ENCODE peak calls at places on chromosomes 7 and 10, in eight cellular contexts. M, Y, I, F, W, J, A and R are unnamed samples. For H3K36me3, the result is how much of the 10 kb centered on the place peaks cover.

GRCh38 chr10:114478281-114478680 is 74.0 kb upstream of the AFAP1L2 start:
- DNase-seq in M (no peak), Y (no peak), I (no peak), F (no peak), W (no peak), J (no peak), A (no peak), R (no peak)

GRCh38 chr7:24572421-24573007 is 738 bp upstream of the PALS2 start:
- DNase-seq in M (no peak), Y (no peak), I (no peak), F (no peak), W (peak), J (peak), A (peak), R (peak)

GRCh38 chr10:114770009-114770408 is 51.6 kb upstream of the FHIP2A start:
- DNase-seq in M (no peak), Y (no peak), I (no peak), F (no peak), W (no peak), J (no peak), A (no peak), R (no peak)

GRCh38 chr7:91344911-91345310 is 80.7 kb downstream of the FZD1 start:
- DNase-seq in M (no peak), Y (no peak), I (no peak), F (no peak), W (no peak), J (peak), A (no peak), R (no peak)

GRCh38 chr10:115948415-115948814 is 324.6 kb downstream of the GFRA1 start:
- DNase-seq in M (no peak), Y (peak), I (no peak), F (no peak), W (no peak), J (no peak), A (no peak), R (no peak)

GRCh38 chr7:131625817-131626372 is 69.5 kb upstream of the PODXL start:
- DNase-seq in M (no peak), Y (peak), I (no peak), F (peak), W (peak), J (no peak), A (peak), R (no peak)

GRCh38 chr7:27177795-27178320 is 3.7 kb upstream of the HOXA10 start:
- DNase-seq in M (no peak), Y (no peak), I (no peak), F (no peak), W (no peak), J (no peak), A (no peak), R (no peak)

GRCh38 chr7:11784808-11785536 is 47.0 kb downstream of the THSD7A start:
- DNase-seq in M (no peak), Y (no peak), I (no peak), F (no peak), W (no peak), J (no peak), A (no peak), R (no peak)

GRCh38 chr7:67713651-67714050 is 717.0 kb downstream of the TYW1 start:
- DNase-seq in M (no peak), Y (no peak), I (no peak), F (no peak), W (no peak), J (no peak), A (no peak), R (no peak)

GRCh38 chr10:48494073-48494472 is 110.8 kb downstream of the ARHGAP22 start:
- DNase-seq in M (peak), Y (no peak), I (no peak), F (no peak), W (no peak), J (no peak), A (no peak), R (no peak)

GRCh38 chr7:156984209-156984891 is 26.1 kb downstream of the MNX1 start:
- DNase-seq in M (no peak), Y (no peak), I (no peak), F (no peak), W (no peak), J (no peak), A (no peak), R (no peak)

GRCh38 chr10:75764974-75765551 is 333.6 kb downstream of the LRMDA start:
- DNase-seq in M (no peak), Y (peak), I (no peak), F (no peak), W (no peak), J (no peak), A (no peak), R (no peak)

GRCh38 chr10:114492351-114493037 is 88.2 kb upstream of the AFAP1L2 start:
- DNase-seq in M (no peak), Y (no peak), I (no peak), F (no peak), W (no peak), J (no peak), A (no peak), R (no peak)

GRCh38 chr7:127771707-127772106 is 119.7 kb downstream of the SND1 start:
- DNase-seq in M (no peak), Y (no peak), I (no peak), F (no peak), W (no peak), J (no peak), A (no peak), R (no peak)

GRCh38 chr7:95628831-95629439 is 32.6 kb upstream of the PDK4 start:
- DNase-seq in M (no peak), Y (no peak), I (no peak), F (no peak), W (peak), J (no peak), A (no peak), R (no peak)

GRCh38 chr10:114471906-114472873 is 67.9 kb upstream of the AFAP1L2 start:
- DNase-seq in M (peak), Y (no peak), I (no peak), F (no peak), W (no peak), J (no peak), A (no peak), R (no peak)

GRCh38 chr7:11727864-11728263 is 104.1 kb downstream of the THSD7A start:
- DNase-seq in M (no peak), Y (no peak), I (no peak), F (no peak), W (no peak), J (no peak), A (no peak), R (no peak)

GRCh38 chr7:45987521-45988290 is 66.6 kb upstream of the IGFBP3 start:
- DNase-seq in M (no peak), Y (no peak), I (no peak), F (no peak), W (no peak), J (no peak), A (no peak), R (no peak)

GRCh38 chr10:111990734-111991133 is 192.8 kb downstream of the GPAM start:
- DNase-seq in M (no peak), Y (peak), I (no peak), F (no peak), W (no peak), J (no peak), A (no peak), R (no peak)

GRCh38 chr10:69631566-69631965 is 1.5 kb downstream of the FAM241B start:
- DNase-seq in M (peak), Y (no peak), I (no peak), F (no peak), W (no peak), J (no peak), A (no peak), R (no peak)

GRCh38 chr7:3537210-3537875 is 236.3 kb downstream of the SDK1 start:
- DNase-seq in M (no peak), Y (no peak), I (no peak), F (no peak), W (peak), J (no peak), A (no peak), R (no peak)

GRCh38 chr10:102393411-102394078 is 2.0 kb upstream of the NFKB2 start:
- DNase-seq in M (no peak), Y (peak), I (no peak), F (no peak), W (peak), J (no peak), A (no peak), R (no peak)

GRCh38 chr10:129079705-129080104 is 387.3 kb upstream of the MGMT start:
- DNase-seq in M (no peak), Y (peak), I (no peak), F (no peak), W (no peak), J (no peak), A (peak), R (no peak)

GRCh38 chr7:47383064-47383463 is 198.8 kb downstream of the TNS3 start:
- DNase-seq in M (peak), Y (no peak), I (no peak), F (no peak), W (no peak), J (no peak), A (no peak), R (no peak)

DNA sequence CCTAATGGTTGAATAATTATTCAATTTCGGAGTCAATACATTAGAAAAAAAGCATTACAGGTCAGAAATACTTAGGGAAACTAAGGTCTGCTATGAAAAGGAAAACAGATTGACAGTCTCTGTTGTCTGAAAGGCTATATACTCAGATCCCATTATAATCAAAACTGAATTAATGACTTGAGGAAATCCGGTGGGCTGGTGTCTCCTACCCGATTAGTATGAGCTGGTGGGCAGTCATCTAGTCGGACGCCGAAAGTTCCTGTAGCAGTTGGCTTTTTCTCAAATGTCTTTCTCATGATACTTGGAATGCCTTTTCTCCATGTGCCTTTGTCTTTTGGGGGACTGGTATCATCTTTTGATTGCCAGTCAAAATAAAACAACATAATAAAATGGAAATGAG is 127.2 kb downstream of the ARHGAP21 start:
- DNase-seq in M (no peak), Y (no peak), I (no peak), F (no peak), W (no peak), J (no peak), A (no peak), R (no peak)
- H3K36me3 ChIP-seq in M (half or more), Y (under half), I (under half), F (under half), W (half or more), J (under half), A (under half), R (half or more)

GRCh38 chr10:7351905-7352304 is 58.9 kb downstream of the SFMBT2 start:
- DNase-seq in M (no peak), Y (no peak), I (no peak), F (no peak), W (no peak), J (no peak), A (no peak), R (no peak)

GRCh38 chr10:7354330-7355047 is 56.3 kb downstream of the SFMBT2 start:
- DNase-seq in M (no peak), Y (no peak), I (no peak), F (no peak), W (peak), J (no peak), A (peak), R (peak)

GRCh38 chr10:7345717-7346116 is 65.1 kb downstream of the SFMBT2 start:
- DNase-seq in M (no peak), Y (no peak), I (no peak), F (no peak), W (no peak), J (no peak), A (no peak), R (no peak)

DNA sequence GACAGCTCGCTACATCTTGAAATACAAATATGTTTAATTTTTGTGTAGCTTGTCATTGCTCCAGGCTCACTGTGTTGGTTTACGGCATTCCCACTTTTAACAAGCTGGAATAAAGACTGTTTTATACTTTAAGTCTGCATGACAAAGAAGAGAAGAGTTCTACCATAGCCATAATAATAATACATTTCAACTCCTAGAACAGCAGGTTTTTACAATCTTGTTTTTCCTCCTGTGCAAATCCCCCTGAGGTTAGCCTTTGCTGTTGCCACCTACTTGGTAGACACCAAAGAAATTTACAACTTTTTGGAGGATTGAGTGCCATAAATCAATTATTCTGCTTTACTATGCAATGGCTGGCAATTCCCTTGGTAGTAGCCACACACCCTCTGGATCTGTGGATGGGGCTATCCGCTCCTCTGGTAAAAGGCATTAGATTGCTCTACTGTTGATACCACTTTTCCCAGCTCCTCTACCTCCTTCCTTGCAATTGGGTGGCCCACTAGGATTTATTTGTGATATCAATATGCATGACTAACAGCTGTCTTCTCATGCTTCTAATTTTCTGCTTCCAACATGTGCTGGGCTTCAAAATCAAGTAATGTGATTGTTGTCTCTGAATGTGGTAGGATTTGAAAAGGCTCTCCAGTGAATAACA is 60.2 kb downstream of the SFMBT2 start:
- DNase-seq in M (no peak), Y (no peak), I (no peak), F (no peak), W (no peak), J (no peak), A (no peak), R (no peak)
- H3K36me3 ChIP-seq in M (under half), Y (under half), I (under half), F (under half), W (under half), J (under half), A (under half), R (under half)

DNA sequence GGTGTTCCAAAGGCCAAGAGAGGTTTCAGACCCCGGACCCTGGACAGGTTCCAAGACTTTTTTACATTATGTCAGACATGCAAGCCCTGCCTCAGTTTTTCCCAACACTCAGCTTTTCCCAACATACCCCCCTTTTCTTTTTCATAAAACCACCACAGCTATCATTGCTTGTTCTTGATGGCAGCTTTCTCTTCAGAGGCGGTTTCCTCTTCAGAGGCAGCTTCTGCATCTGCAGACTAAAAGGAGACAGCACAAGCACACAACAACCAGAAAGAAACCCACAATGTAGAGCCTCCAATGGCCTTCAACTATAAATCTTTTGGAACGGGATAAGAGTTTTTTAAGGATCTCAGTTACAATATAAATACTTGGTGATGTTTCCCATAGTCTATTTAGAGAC is 19.3 kb downstream of the GIMAP6 start:
- DNase-seq in M (no peak), Y (no peak), I (no peak), F (no peak), W (no peak), J (no peak), A (no peak), R (no peak)
- H3K36me3 ChIP-seq in M (under half), Y (under half), I (under half), F (under half), W (under half), J (under half), A (under half), R (under half)

DNA sequence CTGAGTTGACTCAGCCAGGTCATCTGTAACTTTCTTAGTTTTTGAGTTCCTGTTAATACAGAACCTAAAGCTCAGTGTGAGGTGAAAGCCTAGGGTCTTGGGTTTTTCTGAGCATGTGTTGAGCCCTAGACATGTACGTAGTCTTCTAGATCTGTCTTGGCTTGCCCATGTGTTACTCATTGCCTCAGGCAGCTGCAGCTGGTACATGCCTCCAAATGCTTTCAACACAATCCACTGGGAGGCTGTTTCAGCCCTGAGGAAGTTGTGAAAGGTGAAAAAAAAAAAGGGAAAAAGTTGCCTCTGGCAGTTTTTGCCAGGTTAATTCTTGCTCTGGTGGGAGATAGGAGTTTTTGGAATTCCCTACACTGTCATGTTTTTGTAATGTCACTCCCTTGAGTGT is 134.6 kb downstream of the RNF216 start:
- DNase-seq in M (no peak), Y (no peak), I (no peak), F (no peak), W (no peak), J (no peak), A (no peak), R (no peak)
- H3K36me3 ChIP-seq in M (half or more), Y (under half), I (under half), F (under half), W (under half), J (under half), A (under half), R (half or more)

GRCh38 chr10:92530421-92530820 is 43.5 kb downstream of the IDE start:
- DNase-seq in M (no peak), Y (no peak), I (no peak), F (no peak), W (no peak), J (no peak), A (no peak), R (no peak)
- H3K36me3 ChIP-seq in M (half or more), Y (under half), I (under half), F (under half), W (under half), J (under half), A (under half), R (half or more)

GRCh38 chr10:92464364-92464763 is 109.5 kb downstream of the IDE start:
- DNase-seq in M (no peak), Y (no peak), I (no peak), F (no peak), W (no peak), J (no peak), A (no peak), R (peak)
- H3K36me3 ChIP-seq in M (half or more), Y (under half), I (half or more), F (under half), W (under half), J (under half), A (under half), R (half or more)